ENCODE peak calls at places on chromosomes 2 and 18, in eight cellular contexts. I is GM03348; Z is tibial artery; C is activated naive CD4-positive, alpha-beta T cell treated with anti-CD3 and anti-CD28 coated beads for 36 hours; J is adrenal gland; B is EH; S is NT2/D1; H is NCI-H1417 treated with DMSO at 0.1 percent for 48 hours. P is an unnamed sample.

GRCh38 chr2:172525601-172526000 is 30.3 kb upstream of the PDK1 start:
- DNase-seq in I (no peak), Z (no peak), C (no peak), J (no peak), B (no peak), S (no peak), H (no peak), P (no peak)

GRCh38 chr2:113174369-113174735 is 581 bp downstream of the PSD4 start:
- DNase-seq in I (no peak), Z (no peak), C (peak; percentile 40), J (no peak), B (no peak), S (no peak), H (no peak), P (no peak)

GRCh38 chr18:9779630-9780029 is 71.5 kb downstream of the RAB31 start:
- DNase-seq in I (no peak), Z (no peak), C (no peak), J (peak; percentile 83), B (no peak), S (no peak), H (no peak), P (no peak)

GRCh38 chr2:179612591-179613298 is 248.7 kb downstream of the ZNF385B start:
- DNase-seq in I (peak; percentile 58), Z (no peak), C (no peak), J (no peak), B (peak; percentile 63), S (no peak), H (no peak), P (no peak)

GRCh38 chr18:54206447-54206846 is 18.0 kb downstream of the MBD2 start:
- DNase-seq in I (no peak), Z (no peak), C (no peak), J (no peak), B (no peak), S (no peak), H (no peak), P (no peak)

GRCh38 chr2:7933665-7934064 is 748.2 kb upstream of the ID2 start:
- DNase-seq in I (no peak), Z (no peak), C (no peak), J (no peak), B (no peak), S (no peak), H (no peak), P (no peak)

GRCh38 chr18:14961991-14962390 is 214.0 kb downstream of the ANKRD30B start:
- DNase-seq in I (no peak), Z (no peak), C (no peak), J (no peak), B (no peak), S (no peak), H (no peak), P (no peak)

GRCh38 chr2:119605096-119605495 is 60.8 kb downstream of the CFAP221 start:
- DNase-seq in I (no peak), Z (no peak), C (no peak), J (no peak), B (no peak), S (no peak), H (no peak), P (no peak)

GRCh38 chr2:86223682-86224560 is 24.7 kb downstream of the MRPL35 start:
- DNase-seq in I (peak; percentile 49), Z (no peak), C (no peak), J (no peak), B (peak; percentile 79), S (no peak), H (no peak), P (no peak)

GRCh38 chr2:239232195-239232578 is 168.6 kb downstream of the HDAC4 start:
- DNase-seq in I (no peak), Z (no peak), C (no peak), J (no peak), B (no peak), S (no peak), H (no peak), P (no peak)

GRCh38 chr2:134674687-134675086 is 44.1 kb downstream of the TMEM163 start:
- DNase-seq in I (no peak), Z (no peak), C (no peak), J (no peak), B (no peak), S (no peak), H (no peak), P (no peak)